ENCODE peak calls at places on chromosomes 3 and 15, in six cellular contexts. One of them, this sample, is unnamed.

GRCh38 chr3:14549256-14549931 is 9.3 kb upstream of the GRIP2 start:
- DNase-seq in OCI-LY7: peak; percentile 40
- DNase-seq in mammary epithelial cell: no peak
- DNase-seq in endothelial cell of umbilical vein: no peak
- DNase-seq in lower leg skin: no peak
- DNase-seq in hepatocyte: no peak
- DNase-seq in this sample: no peak

GRCh38 chr3:131796558-131796957 is 238.3 kb downstream of the CPNE4 start:
- DNase-seq in OCI-LY7: no peak
- DNase-seq in mammary epithelial cell: no peak
- DNase-seq in endothelial cell of umbilical vein: no peak
- DNase-seq in lower leg skin: no peak
- DNase-seq in hepatocyte: no peak
- DNase-seq in this sample: peak; percentile 61

GRCh38 chr3:15797600-15798303 is at the start of gene ANKRD28:
- DNase-seq in OCI-LY7: peak; percentile 37
- DNase-seq in mammary epithelial cell: peak; percentile 89
- DNase-seq in endothelial cell of umbilical vein: peak; percentile 95
- DNase-seq in lower leg skin: peak; percentile 44
- DNase-seq in hepatocyte: peak; percentile 57
- DNase-seq in this sample: no peak

GRCh38 chr3:136817448-136817847 is 1.5 kb upstream of the SLC35G2 start:
- DNase-seq in OCI-LY7: no peak
- DNase-seq in mammary epithelial cell: no peak
- DNase-seq in endothelial cell of umbilical vein: no peak
- DNase-seq in lower leg skin: no peak
- DNase-seq in hepatocyte: no peak
- DNase-seq in this sample: no peak

GRCh38 chr3:189355481-189356201 is 183.9 kb downstream of the TPRG1 start:
- DNase-seq in OCI-LY7: no peak
- DNase-seq in mammary epithelial cell: peak; percentile 91
- DNase-seq in endothelial cell of umbilical vein: no peak
- DNase-seq in lower leg skin: peak; percentile 19
- DNase-seq in hepatocyte: peak; percentile 28
- DNase-seq in this sample: no peak

GRCh38 chr3:150639262-150639661 is 36.1 kb downstream of the SELENOT start:
- DNase-seq in OCI-LY7: no peak
- DNase-seq in mammary epithelial cell: peak; percentile 3
- DNase-seq in endothelial cell of umbilical vein: no peak
- DNase-seq in lower leg skin: no peak
- DNase-seq in hepatocyte: no peak
- DNase-seq in this sample: no peak

GRCh38 chr15:101439285-101439919 is 50.1 kb downstream of the PCSK6 start:
- DNase-seq in OCI-LY7: no peak
- DNase-seq in mammary epithelial cell: no peak
- DNase-seq in endothelial cell of umbilical vein: no peak
- DNase-seq in lower leg skin: no peak
- DNase-seq in hepatocyte: peak; percentile 63
- DNase-seq in this sample: no peak

GRCh38 chr3:71672302-71672701 is 52.9 kb downstream of the EIF4E3 start:
- DNase-seq in OCI-LY7: no peak
- DNase-seq in mammary epithelial cell: no peak
- DNase-seq in endothelial cell of umbilical vein: no peak
- DNase-seq in lower leg skin: no peak
- DNase-seq in hepatocyte: no peak
- DNase-seq in this sample: no peak

GRCh38 chr15:62976301-62976842 is 66.2 kb upstream of the TPM1 start:
- DNase-seq in OCI-LY7: no peak
- DNase-seq in mammary epithelial cell: no peak
- DNase-seq in endothelial cell of umbilical vein: no peak
- DNase-seq in lower leg skin: no peak
- DNase-seq in hepatocyte: no peak
- DNase-seq in this sample: no peak

GRCh38 chr3:13377021-13377420 is 43.1 kb downstream of the NUP210 start:
- DNase-seq in OCI-LY7: no peak
- DNase-seq in mammary epithelial cell: no peak
- DNase-seq in endothelial cell of umbilical vein: no peak
- DNase-seq in lower leg skin: no peak
- DNase-seq in hepatocyte: no peak
- DNase-seq in this sample: no peak

GRCh38 chr15:48547305-48547704 is 98.2 kb downstream of the FBN1 start:
- DNase-seq in OCI-LY7: no peak
- DNase-seq in mammary epithelial cell: no peak
- DNase-seq in endothelial cell of umbilical vein: peak; percentile 88
- DNase-seq in lower leg skin: no peak
- DNase-seq in hepatocyte: no peak
- DNase-seq in this sample: no peak

GRCh38 chr15:77659350-77660321 is 26.9 kb upstream of the LINGO1 start:
- DNase-seq in OCI-LY7: peak; percentile 71
- DNase-seq in mammary epithelial cell: peak; percentile 21
- DNase-seq in endothelial cell of umbilical vein: peak; percentile 22
- DNase-seq in lower leg skin: no peak
- DNase-seq in hepatocyte: peak; percentile 89
- DNase-seq in this sample: no peak

DNA sequence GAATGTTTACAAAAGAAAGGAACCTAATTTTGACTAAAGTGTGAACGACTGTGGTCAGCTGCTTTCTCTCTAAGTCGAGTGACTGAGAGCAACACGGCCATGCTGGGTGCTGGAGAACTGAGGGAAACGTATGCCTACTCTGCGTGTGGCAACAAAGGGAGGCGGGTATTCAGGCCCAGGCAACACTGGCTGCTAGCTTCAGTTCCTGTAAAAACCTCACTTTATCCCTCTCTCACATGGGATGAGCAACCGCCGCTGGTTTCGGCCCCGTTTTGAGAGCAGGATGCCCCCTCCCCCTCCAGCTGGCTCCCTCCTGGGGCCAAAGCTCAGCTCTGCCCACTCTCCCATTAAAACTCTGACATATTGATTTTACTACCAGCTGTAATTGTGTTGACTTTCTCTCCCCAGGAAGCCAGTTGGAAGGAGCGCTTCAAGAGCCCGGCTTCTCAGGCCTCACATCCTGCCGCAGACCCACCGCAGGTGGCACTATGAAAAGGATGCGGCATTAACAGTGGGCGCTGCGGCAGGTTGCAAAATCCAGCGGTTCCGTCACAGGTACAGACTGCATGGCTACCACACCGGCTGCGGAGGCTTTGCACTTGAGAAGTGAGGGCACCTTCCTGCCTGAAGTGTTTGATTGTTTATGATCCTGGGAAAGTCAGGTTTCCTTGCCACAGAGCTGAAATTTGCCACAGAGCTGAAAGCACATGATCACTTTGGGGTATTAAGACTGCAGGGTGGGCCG is 12.7 kb downstream of the PLXND1 start:
- DNase-seq in OCI-LY7: peak; percentile 83
- DNase-seq in mammary epithelial cell: no peak
- DNase-seq in endothelial cell of umbilical vein: peak; percentile 74
- DNase-seq in lower leg skin: no peak
- DNase-seq in hepatocyte: no peak
- DNase-seq in this sample: no peak
- H3K4me3 ChIP-seq in OCI-LY7: no peak overlapping the region
- H3K4me3 ChIP-seq in mammary epithelial cell: no peak overlapping the region
- H3K4me3 ChIP-seq in endothelial cell of umbilical vein: no peak overlapping the region
- H3K4me3 ChIP-seq in lower leg skin: no peak overlapping the region
- H3K4me3 ChIP-seq in hepatocyte: no peak overlapping the region
- H3K4me3 ChIP-seq in this sample: no peak overlapping the region

DNA sequence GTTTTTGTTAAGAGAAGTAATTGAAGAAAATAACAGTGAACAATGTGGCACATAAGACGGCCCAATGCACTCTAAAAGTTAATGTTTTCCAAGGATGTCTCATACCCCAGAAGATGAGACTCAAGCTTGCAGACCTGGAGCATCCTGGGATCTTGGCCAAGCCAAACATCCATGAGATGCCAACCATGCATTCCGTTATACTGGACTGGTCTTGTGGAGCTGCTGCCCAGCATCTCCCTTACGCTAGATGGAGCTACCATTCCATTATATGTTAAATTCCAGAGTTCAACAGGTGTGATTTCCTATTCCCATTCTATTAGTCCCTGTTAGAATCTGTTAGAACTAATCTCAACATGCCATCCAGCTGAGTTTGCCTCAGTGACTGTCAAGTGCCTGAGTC is 181.8 kb downstream of the PDCD6IP start:
- DNase-seq in OCI-LY7: peak; percentile 42
- DNase-seq in mammary epithelial cell: peak; percentile 63
- DNase-seq in endothelial cell of umbilical vein: peak; percentile 31
- DNase-seq in lower leg skin: no peak
- DNase-seq in hepatocyte: peak; percentile 54
- DNase-seq in this sample: peak; percentile 11
- TF ChIP-seq CTCF in OCI-LY7: peak; percentile 80
- TF ChIP-seq CTCF in mammary epithelial cell: peak; percentile 83
- TF ChIP-seq CTCF in endothelial cell of umbilical vein: peak; percentile 44
- TF ChIP-seq CTCF in lower leg skin: no peak
- TF ChIP-seq CTCF in hepatocyte: peak; percentile 61
- TF ChIP-seq CTCF in this sample: peak; percentile 51

GRCh38 chr3:125058959-125059358 is 3.2 kb upstream of the HEG1 start:
- DNase-seq in OCI-LY7: no peak
- DNase-seq in mammary epithelial cell: no peak
- DNase-seq in endothelial cell of umbilical vein: no peak
- DNase-seq in lower leg skin: no peak
- DNase-seq in hepatocyte: no peak
- DNase-seq in this sample: no peak

GRCh38 chr3:125061170-125061569 is 5.4 kb upstream of the HEG1 start:
- DNase-seq in OCI-LY7: no peak
- DNase-seq in mammary epithelial cell: no peak
- DNase-seq in endothelial cell of umbilical vein: no peak
- DNase-seq in lower leg skin: no peak
- DNase-seq in hepatocyte: peak; percentile 48
- DNase-seq in this sample: no peak

GRCh38 chr3:125059488-125060245 is 3.9 kb upstream of the HEG1 start:
- DNase-seq in OCI-LY7: no peak
- DNase-seq in mammary epithelial cell: no peak
- DNase-seq in endothelial cell of umbilical vein: peak; percentile 11
- DNase-seq in lower leg skin: no peak
- DNase-seq in hepatocyte: no peak
- DNase-seq in this sample: no peak

GRCh38 chr3:125061646-125062045 is 5.8 kb upstream of the HEG1 start:
- DNase-seq in OCI-LY7: no peak
- DNase-seq in mammary epithelial cell: no peak
- DNase-seq in endothelial cell of umbilical vein: no peak
- DNase-seq in lower leg skin: no peak
- DNase-seq in hepatocyte: no peak
- DNase-seq in this sample: no peak

DNA sequence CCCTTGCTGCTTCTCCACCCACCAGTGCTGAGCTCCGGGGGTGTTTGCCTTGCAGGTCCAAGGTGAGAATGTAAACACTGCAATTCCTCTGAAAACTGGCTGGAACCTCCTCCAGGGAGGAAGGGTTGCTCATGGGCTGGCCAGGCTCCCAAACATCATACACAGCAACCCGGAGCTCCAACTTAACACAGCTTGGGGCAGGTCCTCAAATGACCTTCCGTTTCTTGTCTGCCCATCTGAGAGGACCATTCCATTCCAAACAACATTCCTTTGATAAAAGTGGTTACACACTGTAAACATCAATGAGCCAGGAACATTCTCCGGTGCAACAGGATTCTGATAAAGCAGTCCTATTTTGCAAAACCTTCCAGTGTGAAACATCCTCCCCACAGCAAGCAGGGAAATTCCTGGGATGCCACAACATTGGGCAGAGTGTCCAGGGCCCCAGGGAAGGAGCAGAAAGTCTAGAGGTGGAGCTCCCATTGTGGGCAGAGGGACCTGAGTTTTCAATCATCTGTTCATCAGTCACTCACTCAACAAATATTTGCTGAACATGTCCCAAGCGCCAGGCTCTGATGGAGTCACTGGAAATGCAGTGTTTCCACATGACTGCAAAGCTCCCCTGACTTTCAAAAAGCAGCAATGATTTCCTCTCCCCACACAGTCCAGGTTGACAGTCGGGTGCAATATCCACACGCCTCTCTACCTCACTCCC is 7.3 kb upstream of the HEG1 start:
- DNase-seq in OCI-LY7: no peak
- DNase-seq in mammary epithelial cell: peak; percentile 91
- DNase-seq in endothelial cell of umbilical vein: peak; percentile 71
- DNase-seq in lower leg skin: no peak
- DNase-seq in hepatocyte: peak; percentile 59
- DNase-seq in this sample: no peak
- H3K4me3 ChIP-seq in OCI-LY7: no peak overlapping the region
- H3K4me3 ChIP-seq in mammary epithelial cell: no peak overlapping the region
- H3K4me3 ChIP-seq in endothelial cell of umbilical vein: no peak overlapping the region
- H3K4me3 ChIP-seq in lower leg skin: no peak overlapping the region
- H3K4me3 ChIP-seq in hepatocyte: no peak overlapping the region
- H3K4me3 ChIP-seq in this sample: no peak overlapping the region

GRCh38 chr3:184144505-184144904 is 9.3 kb downstream of the EIF2B5 start:
- DNase-seq in OCI-LY7: no peak
- DNase-seq in mammary epithelial cell: no peak
- DNase-seq in endothelial cell of umbilical vein: no peak
- DNase-seq in lower leg skin: no peak
- DNase-seq in hepatocyte: no peak
- DNase-seq in this sample: no peak

GRCh38 chr3:184145881-184146280 is 9.3 kb upstream of the DVL3 start:
- DNase-seq in OCI-LY7: no peak
- DNase-seq in mammary epithelial cell: no peak
- DNase-seq in endothelial cell of umbilical vein: no peak
- DNase-seq in lower leg skin: no peak
- DNase-seq in hepatocyte: peak; percentile 37
- DNase-seq in this sample: no peak

GRCh38 chr3:184142199-184142598 is 7.0 kb downstream of the EIF2B5 start:
- DNase-seq in OCI-LY7: no peak
- DNase-seq in mammary epithelial cell: no peak
- DNase-seq in endothelial cell of umbilical vein: no peak
- DNase-seq in lower leg skin: no peak
- DNase-seq in hepatocyte: no peak
- DNase-seq in this sample: no peak

GRCh38 chr3:184143327-184143726 is 8.2 kb downstream of the EIF2B5 start:
- DNase-seq in OCI-LY7: no peak
- DNase-seq in mammary epithelial cell: no peak
- DNase-seq in endothelial cell of umbilical vein: no peak
- DNase-seq in lower leg skin: no peak
- DNase-seq in hepatocyte: no peak
- DNase-seq in this sample: no peak

DNA sequence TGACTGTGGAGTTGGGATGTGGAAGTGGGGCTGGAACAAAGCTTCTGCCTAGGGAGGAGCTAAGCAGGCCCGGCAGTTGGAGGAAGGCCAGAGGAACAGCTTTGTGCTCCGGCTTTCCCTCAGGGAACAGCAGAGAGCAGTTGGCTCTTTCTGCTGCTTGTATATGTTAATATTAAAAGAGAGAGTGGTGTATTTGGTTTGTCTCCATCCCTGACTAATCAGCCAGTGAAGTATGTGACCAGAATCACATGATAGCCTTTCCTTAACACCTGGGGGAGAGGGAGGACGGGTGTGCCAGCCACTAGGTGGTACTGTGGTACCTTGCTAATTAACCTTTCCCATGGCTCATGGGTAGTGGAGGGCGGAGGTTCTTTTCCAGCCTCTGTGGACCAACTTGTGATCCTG is 10.0 kb downstream of the EIF2B5 start:
- DNase-seq in OCI-LY7: peak; percentile 66
- DNase-seq in mammary epithelial cell: peak; percentile 67
- DNase-seq in endothelial cell of umbilical vein: peak; percentile 39
- DNase-seq in lower leg skin: no peak
- DNase-seq in hepatocyte: peak; percentile 81
- DNase-seq in this sample: no peak
- TF ChIP-seq CTCF in OCI-LY7: peak; percentile 79
- TF ChIP-seq CTCF in mammary epithelial cell: peak; percentile 80
- TF ChIP-seq CTCF in endothelial cell of umbilical vein: peak; percentile 31
- TF ChIP-seq CTCF in lower leg skin: no peak
- TF ChIP-seq CTCF in hepatocyte: peak; percentile 56
- TF ChIP-seq CTCF in this sample: peak; percentile 35

This sample was measured in GM12878.